ENCODE peak calls at places on chromosomes 13 and 19, in nine cellular contexts. One of them, this sample, is unnamed. For H3K36me3, the result is how much of the 10 kb centered on the place peaks cover.

GRCh38 chr19:40337107-40337506 is 11.1 kb downstream of the C19orf47 start:
- DNase-seq in ovary: no peak
- DNase-seq in uterus: no peak
- DNase-seq in fibroblast of lung: no peak
- DNase-seq in SK-N-SH: no peak
- DNase-seq in suprapubic skin: no peak
- DNase-seq in Peyer's patch: no peak
- DNase-seq in mucosa of descending colon: no peak
- DNase-seq in endothelial cell of umbilical vein: no peak
- DNase-seq in this sample: no peak

GRCh38 chr19:43432866-43433673 is 18.4 kb downstream of the TEX101 start:
- DNase-seq in ovary: no peak
- DNase-seq in uterus: peak
- DNase-seq in fibroblast of lung: peak
- DNase-seq in SK-N-SH: peak
- DNase-seq in suprapubic skin: no peak
- DNase-seq in Peyer's patch: peak
- DNase-seq in mucosa of descending colon: peak
- DNase-seq in endothelial cell of umbilical vein: peak
- DNase-seq in this sample: peak

GRCh38 chr13:35992964-35993363 is 138.2 kb downstream of the DCLK1 start:
- DNase-seq in ovary: no peak
- DNase-seq in uterus: no peak
- DNase-seq in fibroblast of lung: no peak
- DNase-seq in SK-N-SH: no peak
- DNase-seq in suprapubic skin: no peak
- DNase-seq in Peyer's patch: no peak
- DNase-seq in mucosa of descending colon: no peak
- DNase-seq in endothelial cell of umbilical vein: no peak
- DNase-seq in this sample: no peak

GRCh38 chr13:35808846-35809245 is 322.3 kb downstream of the DCLK1 start:
- DNase-seq in ovary: no peak
- DNase-seq in uterus: no peak
- DNase-seq in fibroblast of lung: no peak
- DNase-seq in SK-N-SH: peak
- DNase-seq in suprapubic skin: no peak
- DNase-seq in Peyer's patch: no peak
- DNase-seq in mucosa of descending colon: no peak
- DNase-seq in endothelial cell of umbilical vein: no peak
- DNase-seq in this sample: no peak

GRCh38 chr19:42203700-42204099 is 13.8 kb downstream of the DEDD2 start:
- DNase-seq in ovary: no peak
- DNase-seq in uterus: no peak
- DNase-seq in fibroblast of lung: no peak
- DNase-seq in SK-N-SH: no peak
- DNase-seq in suprapubic skin: no peak
- DNase-seq in Peyer's patch: no peak
- DNase-seq in mucosa of descending colon: no peak
- DNase-seq in endothelial cell of umbilical vein: no peak
- DNase-seq in this sample: no peak

GRCh38 chr19:46546194-46546896 is 50.7 kb upstream of the PNMA8B start:
- DNase-seq in ovary: no peak
- DNase-seq in uterus: no peak
- DNase-seq in fibroblast of lung: peak
- DNase-seq in SK-N-SH: peak
- DNase-seq in suprapubic skin: no peak
- DNase-seq in Peyer's patch: no peak
- DNase-seq in mucosa of descending colon: no peak
- DNase-seq in endothelial cell of umbilical vein: peak
- DNase-seq in this sample: no peak

GRCh38 chr13:48596128-48596429 is 57.6 kb upstream of the CYSLTR2 start:
- DNase-seq in ovary: no peak
- DNase-seq in uterus: no peak
- DNase-seq in fibroblast of lung: no peak
- DNase-seq in SK-N-SH: no peak
- DNase-seq in suprapubic skin: no peak
- DNase-seq in Peyer's patch: no peak
- DNase-seq in mucosa of descending colon: no peak
- DNase-seq in endothelial cell of umbilical vein: peak
- DNase-seq in this sample: no peak

GRCh38 chr13:33372251-33372919 is 86.8 kb upstream of the STARD13 start:
- DNase-seq in ovary: no peak
- DNase-seq in uterus: no peak
- DNase-seq in fibroblast of lung: no peak
- DNase-seq in SK-N-SH: no peak
- DNase-seq in suprapubic skin: no peak
- DNase-seq in Peyer's patch: no peak
- DNase-seq in mucosa of descending colon: no peak
- DNase-seq in endothelial cell of umbilical vein: no peak
- DNase-seq in this sample: no peak

GRCh38 chr19:5173993-5174392 is 166.6 kb downstream of the PTPRS start:
- DNase-seq in ovary: no peak
- DNase-seq in uterus: no peak
- DNase-seq in fibroblast of lung: no peak
- DNase-seq in SK-N-SH: no peak
- DNase-seq in suprapubic skin: no peak
- DNase-seq in Peyer's patch: no peak
- DNase-seq in mucosa of descending colon: no peak
- DNase-seq in endothelial cell of umbilical vein: no peak
- DNase-seq in this sample: no peak

GRCh38 chr19:10361569-10362011 is 18.8 kb downstream of the TYK2 start:
- DNase-seq in ovary: no peak
- DNase-seq in uterus: no peak
- DNase-seq in fibroblast of lung: no peak
- DNase-seq in SK-N-SH: no peak
- DNase-seq in suprapubic skin: no peak
- DNase-seq in Peyer's patch: no peak
- DNase-seq in mucosa of descending colon: no peak
- DNase-seq in endothelial cell of umbilical vein: no peak
- DNase-seq in this sample: no peak

DNA sequence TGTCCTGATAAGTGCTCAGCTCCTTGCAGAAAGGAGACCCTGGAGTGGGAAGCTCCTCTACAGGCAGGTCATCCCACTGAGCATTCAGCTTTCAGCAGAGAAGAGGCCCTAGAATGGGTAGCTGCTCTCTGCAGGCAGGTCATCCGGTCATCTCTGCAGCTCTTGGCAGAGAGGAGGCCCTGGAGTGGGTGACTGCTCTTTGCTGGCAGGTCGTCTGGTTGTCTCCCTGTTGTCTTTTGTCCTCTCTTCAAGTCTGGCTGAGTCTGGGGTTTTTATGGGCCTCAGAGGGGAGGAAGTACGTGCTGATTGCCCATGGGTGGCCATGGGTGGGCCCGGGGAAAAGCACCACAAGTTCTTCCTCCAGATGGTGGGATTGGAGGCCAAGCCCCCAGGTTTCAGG is 250.3 kb upstream of the EDNRB start:
- DNase-seq in ovary: no peak
- DNase-seq in uterus: no peak
- DNase-seq in fibroblast of lung: no peak
- DNase-seq in SK-N-SH: no peak
- DNase-seq in suprapubic skin: no peak
- DNase-seq in Peyer's patch: no peak
- DNase-seq in mucosa of descending colon: no peak
- DNase-seq in endothelial cell of umbilical vein: no peak
- DNase-seq in this sample: no peak
- H3K4me3 ChIP-seq in ovary: no peak
- H3K4me3 ChIP-seq in uterus: no peak
- H3K4me3 ChIP-seq in fibroblast of lung: no peak
- H3K4me3 ChIP-seq in SK-N-SH: no peak
- H3K4me3 ChIP-seq in suprapubic skin: no peak
- H3K4me3 ChIP-seq in Peyer's patch: no peak
- H3K4me3 ChIP-seq in mucosa of descending colon: no peak
- H3K4me3 ChIP-seq in endothelial cell of umbilical vein: no peak
- H3K4me3 ChIP-seq in this sample: no peak

GRCh38 chr19:12703056-12703455 is 6.6 kb upstream of the FBXW9 start:
- DNase-seq in ovary: no peak
- DNase-seq in uterus: no peak
- DNase-seq in fibroblast of lung: peak
- DNase-seq in SK-N-SH: peak
- DNase-seq in suprapubic skin: no peak
- DNase-seq in Peyer's patch: no peak
- DNase-seq in mucosa of descending colon: no peak
- DNase-seq in endothelial cell of umbilical vein: peak
- DNase-seq in this sample: no peak
- H3K36me3 ChIP-seq in ovary: under half
- H3K36me3 ChIP-seq in uterus: under half
- H3K36me3 ChIP-seq in fibroblast of lung: under half
- H3K36me3 ChIP-seq in SK-N-SH: under half
- H3K36me3 ChIP-seq in suprapubic skin: half or more
- H3K36me3 ChIP-seq in Peyer's patch: under half
- H3K36me3 ChIP-seq in mucosa of descending colon: under half
- H3K36me3 ChIP-seq in endothelial cell of umbilical vein: half or more
- H3K36me3 ChIP-seq in this sample: under half

GRCh38 chr13:99766641-99767045 is 204.9 kb downstream of the ZIC5 start:
- DNase-seq in ovary: no peak
- DNase-seq in uterus: no peak
- DNase-seq in fibroblast of lung: no peak
- DNase-seq in SK-N-SH: no peak
- DNase-seq in suprapubic skin: no peak
- DNase-seq in Peyer's patch: no peak
- DNase-seq in mucosa of descending colon: no peak
- DNase-seq in endothelial cell of umbilical vein: no peak
- DNase-seq in this sample: no peak

GRCh38 chr13:99765869-99766268 is 205.7 kb downstream of the ZIC5 start:
- DNase-seq in ovary: no peak
- DNase-seq in uterus: no peak
- DNase-seq in fibroblast of lung: no peak
- DNase-seq in SK-N-SH: no peak
- DNase-seq in suprapubic skin: no peak
- DNase-seq in Peyer's patch: no peak
- DNase-seq in mucosa of descending colon: no peak
- DNase-seq in endothelial cell of umbilical vein: no peak
- DNase-seq in this sample: no peak

GRCh38 chr13:99774644-99775043 is 196.9 kb downstream of the ZIC5 start:
- DNase-seq in ovary: no peak
- DNase-seq in uterus: no peak
- DNase-seq in fibroblast of lung: peak
- DNase-seq in SK-N-SH: no peak
- DNase-seq in suprapubic skin: no peak
- DNase-seq in Peyer's patch: no peak
- DNase-seq in mucosa of descending colon: no peak
- DNase-seq in endothelial cell of umbilical vein: no peak
- DNase-seq in this sample: no peak

GRCh38 chr13:99768986-99769385 is 202.6 kb downstream of the ZIC5 start:
- DNase-seq in ovary: no peak
- DNase-seq in uterus: no peak
- DNase-seq in fibroblast of lung: no peak
- DNase-seq in SK-N-SH: no peak
- DNase-seq in suprapubic skin: no peak
- DNase-seq in Peyer's patch: no peak
- DNase-seq in mucosa of descending colon: no peak
- DNase-seq in endothelial cell of umbilical vein: no peak
- DNase-seq in this sample: no peak
- TF ChIP-seq CTCF in ovary: no peak
- TF ChIP-seq CTCF in uterus: no peak
- TF ChIP-seq CTCF in fibroblast of lung: no peak
- TF ChIP-seq CTCF in SK-N-SH: no peak
- TF ChIP-seq CTCF in suprapubic skin: no peak
- TF ChIP-seq CTCF in Peyer's patch: no peak
- TF ChIP-seq CTCF in mucosa of descending colon: no peak
- TF ChIP-seq CTCF in endothelial cell of umbilical vein: no peak
- TF ChIP-seq CTCF in this sample: no peak

DNA sequence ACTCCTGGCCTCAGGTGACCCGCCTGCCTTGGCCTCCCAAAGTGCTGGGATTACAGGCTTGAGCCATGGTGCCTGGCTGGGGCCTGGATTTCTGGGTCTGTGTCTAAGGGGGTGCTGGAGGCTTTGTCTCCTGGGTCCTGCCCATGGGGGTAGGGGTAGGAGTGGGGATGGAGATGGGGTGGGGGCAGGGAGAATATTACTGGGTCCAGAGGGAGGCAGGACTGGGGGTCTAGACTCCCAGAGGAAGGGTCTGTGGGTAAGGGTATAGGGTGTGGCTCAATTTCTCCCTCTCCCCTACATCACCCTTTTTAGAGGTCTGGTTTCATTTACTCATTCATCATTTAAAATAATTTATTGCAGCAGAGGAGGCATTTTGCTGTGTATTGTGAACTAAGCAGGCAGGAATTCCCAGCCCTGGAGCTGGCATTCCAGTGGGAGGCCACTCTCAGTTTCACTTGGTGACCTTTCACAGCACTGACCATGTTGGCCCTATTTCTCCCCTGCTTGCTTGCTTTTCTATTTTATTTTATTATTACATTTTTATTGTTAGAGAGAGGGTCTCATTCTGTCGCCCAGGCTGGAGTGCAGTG is 810 bp upstream of the NFKBID start:
- DNase-seq in ovary: no peak
- DNase-seq in uterus: no peak
- DNase-seq in fibroblast of lung: peak
- DNase-seq in SK-N-SH: no peak
- DNase-seq in suprapubic skin: no peak
- DNase-seq in Peyer's patch: no peak
- DNase-seq in mucosa of descending colon: peak
- DNase-seq in endothelial cell of umbilical vein: no peak
- DNase-seq in this sample: no peak
- H3K4me3 ChIP-seq in ovary: peak
- H3K4me3 ChIP-seq in uterus: no peak
- H3K4me3 ChIP-seq in fibroblast of lung: peak
- H3K4me3 ChIP-seq in SK-N-SH: peak
- H3K4me3 ChIP-seq in suprapubic skin: peak
- H3K4me3 ChIP-seq in Peyer's patch: peak
- H3K4me3 ChIP-seq in mucosa of descending colon: no peak
- H3K4me3 ChIP-seq in endothelial cell of umbilical vein: no peak
- H3K4me3 ChIP-seq in this sample: peak

GRCh38 chr19:35546532-35546931 is 1.1 kb downstream of the TMEM147 start:
- DNase-seq in ovary: no peak
- DNase-seq in uterus: no peak
- DNase-seq in fibroblast of lung: no peak
- DNase-seq in SK-N-SH: no peak
- DNase-seq in suprapubic skin: no peak
- DNase-seq in Peyer's patch: no peak
- DNase-seq in mucosa of descending colon: no peak
- DNase-seq in endothelial cell of umbilical vein: no peak
- DNase-seq in this sample: no peak

GRCh38 chr19:35544110-35544802 is 1.2 kb upstream of the TMEM147 start:
- DNase-seq in ovary: no peak
- DNase-seq in uterus: no peak
- DNase-seq in fibroblast of lung: no peak
- DNase-seq in SK-N-SH: no peak
- DNase-seq in suprapubic skin: no peak
- DNase-seq in Peyer's patch: no peak
- DNase-seq in mucosa of descending colon: no peak
- DNase-seq in endothelial cell of umbilical vein: no peak
- DNase-seq in this sample: no peak

GRCh38 chr19:35543280-35544109 is 1.9 kb upstream of the TMEM147 start:
- DNase-seq in ovary: no peak
- DNase-seq in uterus: no peak
- DNase-seq in fibroblast of lung: no peak
- DNase-seq in SK-N-SH: no peak
- DNase-seq in suprapubic skin: no peak
- DNase-seq in Peyer's patch: no peak
- DNase-seq in mucosa of descending colon: no peak
- DNase-seq in endothelial cell of umbilical vein: no peak
- DNase-seq in this sample: no peak

GRCh38 chr19:35545001-35545854 is at the start of gene TMEM147:
- DNase-seq in ovary: peak
- DNase-seq in uterus: peak
- DNase-seq in fibroblast of lung: peak
- DNase-seq in SK-N-SH: peak
- DNase-seq in suprapubic skin: peak
- DNase-seq in Peyer's patch: peak
- DNase-seq in mucosa of descending colon: peak
- DNase-seq in endothelial cell of umbilical vein: peak
- DNase-seq in this sample: peak

GRCh38 chr19:35545855-35546381 is 492 bp downstream of the TMEM147 start:
- DNase-seq in ovary: peak
- DNase-seq in uterus: peak
- DNase-seq in fibroblast of lung: peak
- DNase-seq in SK-N-SH: peak
- DNase-seq in suprapubic skin: no peak
- DNase-seq in Peyer's patch: peak
- DNase-seq in mucosa of descending colon: peak
- DNase-seq in endothelial cell of umbilical vein: no peak
- DNase-seq in this sample: peak
- H3K36me3 ChIP-seq in ovary: under half
- H3K36me3 ChIP-seq in uterus: under half
- H3K36me3 ChIP-seq in fibroblast of lung: under half
- H3K36me3 ChIP-seq in SK-N-SH: under half
- H3K36me3 ChIP-seq in suprapubic skin: under half
- H3K36me3 ChIP-seq in Peyer's patch: under half
- H3K36me3 ChIP-seq in mucosa of descending colon: under half
- H3K36me3 ChIP-seq in endothelial cell of umbilical vein: under half
- H3K36me3 ChIP-seq in this sample: under half

This sample was measured in GM06990.